ENCODE peak calls at places on chromosomes 12 and 14, in ten cellular contexts. One of them, this sample, is unnamed.

GRCh38 chr14:101562659-101563351 is 1.5 kb downstream of the DIO3 start:
- DNase-seq in HepG2: no peak
- DNase-seq in NCI-H1694 treated with DMSO at 0.1 percent for 48 hours: no peak
- DNase-seq in epithelial cell of proximal tubule: no peak
- DNase-seq in left ventricle myocardium inferior: no peak
- DNase-seq in ovary: no peak
- DNase-seq in retina: no peak
- DNase-seq in neural crest cell: no peak
- DNase-seq in brain microvascular endothelial cell: no peak
- DNase-seq in osteocyte: no peak
- DNase-seq in this sample: no peak

GRCh38 chr14:63853831-63854293 is 1.1 kb downstream of the SYNE2 start:
- DNase-seq in HepG2: peak
- DNase-seq in NCI-H1694 treated with DMSO at 0.1 percent for 48 hours: peak
- DNase-seq in epithelial cell of proximal tubule: no peak
- DNase-seq in left ventricle myocardium inferior: peak
- DNase-seq in ovary: peak
- DNase-seq in retina: peak
- DNase-seq in neural crest cell: peak
- DNase-seq in brain microvascular endothelial cell: peak
- DNase-seq in osteocyte: no peak
- DNase-seq in this sample: peak

GRCh38 chr14:34792593-34792992 is 78.2 kb upstream of the CFL2 start:
- DNase-seq in HepG2: no peak
- DNase-seq in NCI-H1694 treated with DMSO at 0.1 percent for 48 hours: no peak
- DNase-seq in epithelial cell of proximal tubule: no peak
- DNase-seq in left ventricle myocardium inferior: no peak
- DNase-seq in ovary: no peak
- DNase-seq in retina: no peak
- DNase-seq in neural crest cell: no peak
- DNase-seq in brain microvascular endothelial cell: no peak
- DNase-seq in osteocyte: no peak
- DNase-seq in this sample: no peak

GRCh38 chr12:94384030-94384429 is 75.6 kb downstream of the CEP83 start:
- DNase-seq in HepG2: no peak
- DNase-seq in NCI-H1694 treated with DMSO at 0.1 percent for 48 hours: no peak
- DNase-seq in epithelial cell of proximal tubule: no peak
- DNase-seq in left ventricle myocardium inferior: no peak
- DNase-seq in ovary: no peak
- DNase-seq in retina: no peak
- DNase-seq in neural crest cell: no peak
- DNase-seq in brain microvascular endothelial cell: no peak
- DNase-seq in osteocyte: no peak
- DNase-seq in this sample: no peak

GRCh38 chr12:14422516-14423230 is 57.2 kb downstream of the ATF7IP start:
- DNase-seq in HepG2: no peak
- DNase-seq in NCI-H1694 treated with DMSO at 0.1 percent for 48 hours: no peak
- DNase-seq in epithelial cell of proximal tubule: no peak
- DNase-seq in left ventricle myocardium inferior: no peak
- DNase-seq in ovary: no peak
- DNase-seq in retina: no peak
- DNase-seq in neural crest cell: no peak
- DNase-seq in brain microvascular endothelial cell: no peak
- DNase-seq in osteocyte: no peak
- DNase-seq in this sample: no peak

GRCh38 chr12:132620113-132620892 is 1.7 kb downstream of the P2RX2 start:
- DNase-seq in HepG2: no peak
- DNase-seq in NCI-H1694 treated with DMSO at 0.1 percent for 48 hours: no peak
- DNase-seq in epithelial cell of proximal tubule: no peak
- DNase-seq in left ventricle myocardium inferior: no peak
- DNase-seq in ovary: no peak
- DNase-seq in retina: no peak
- DNase-seq in neural crest cell: no peak
- DNase-seq in brain microvascular endothelial cell: no peak
- DNase-seq in osteocyte: no peak
- DNase-seq in this sample: no peak

GRCh38 chr12:87930033-87930432 is 99.2 kb downstream of the C12orf50 start:
- DNase-seq in HepG2: no peak
- DNase-seq in NCI-H1694 treated with DMSO at 0.1 percent for 48 hours: peak
- DNase-seq in epithelial cell of proximal tubule: peak
- DNase-seq in left ventricle myocardium inferior: no peak
- DNase-seq in ovary: no peak
- DNase-seq in retina: no peak
- DNase-seq in neural crest cell: no peak
- DNase-seq in brain microvascular endothelial cell: peak
- DNase-seq in osteocyte: no peak
- DNase-seq in this sample: no peak

GRCh38 chr14:79011091-79011919 is 841.1 kb downstream of the NRXN3 start:
- DNase-seq in HepG2: peak
- DNase-seq in NCI-H1694 treated with DMSO at 0.1 percent for 48 hours: peak
- DNase-seq in epithelial cell of proximal tubule: no peak
- DNase-seq in left ventricle myocardium inferior: no peak
- DNase-seq in ovary: no peak
- DNase-seq in retina: peak
- DNase-seq in neural crest cell: no peak
- DNase-seq in brain microvascular endothelial cell: peak
- DNase-seq in osteocyte: no peak
- DNase-seq in this sample: no peak

GRCh38 chr12:65004270-65004669 is 116.8 kb downstream of the WIF1 start:
- DNase-seq in HepG2: no peak
- DNase-seq in NCI-H1694 treated with DMSO at 0.1 percent for 48 hours: no peak
- DNase-seq in epithelial cell of proximal tubule: no peak
- DNase-seq in left ventricle myocardium inferior: no peak
- DNase-seq in ovary: no peak
- DNase-seq in retina: no peak
- DNase-seq in neural crest cell: no peak
- DNase-seq in brain microvascular endothelial cell: no peak
- DNase-seq in osteocyte: no peak
- DNase-seq in this sample: no peak

GRCh38 chr12:47102845-47103666 is 23.3 kb upstream of the AMIGO2 start:
- DNase-seq in HepG2: no peak
- DNase-seq in NCI-H1694 treated with DMSO at 0.1 percent for 48 hours: no peak
- DNase-seq in epithelial cell of proximal tubule: no peak
- DNase-seq in left ventricle myocardium inferior: no peak
- DNase-seq in ovary: peak
- DNase-seq in retina: no peak
- DNase-seq in neural crest cell: no peak
- DNase-seq in brain microvascular endothelial cell: peak
- DNase-seq in osteocyte: no peak
- DNase-seq in this sample: no peak

GRCh38 chr12:54259194-54260011 is 20.5 kb downstream of the CBX5 start:
- DNase-seq in HepG2: no peak
- DNase-seq in NCI-H1694 treated with DMSO at 0.1 percent for 48 hours: peak
- DNase-seq in epithelial cell of proximal tubule: peak
- DNase-seq in left ventricle myocardium inferior: peak
- DNase-seq in ovary: peak
- DNase-seq in retina: peak
- DNase-seq in neural crest cell: peak
- DNase-seq in brain microvascular endothelial cell: peak
- DNase-seq in osteocyte: peak
- DNase-seq in this sample: peak

GRCh38 chr12:93824514-93825500 is 147.6 kb downstream of the CRADD start:
- DNase-seq in HepG2: no peak
- DNase-seq in NCI-H1694 treated with DMSO at 0.1 percent for 48 hours: no peak
- DNase-seq in epithelial cell of proximal tubule: no peak
- DNase-seq in left ventricle myocardium inferior: no peak
- DNase-seq in ovary: no peak
- DNase-seq in retina: peak
- DNase-seq in neural crest cell: no peak
- DNase-seq in brain microvascular endothelial cell: peak
- DNase-seq in osteocyte: no peak
- DNase-seq in this sample: no peak

GRCh38 chr14:74882103-74882920 is 596 bp downstream of the DLST start:
- DNase-seq in HepG2: no peak
- DNase-seq in NCI-H1694 treated with DMSO at 0.1 percent for 48 hours: no peak
- DNase-seq in epithelial cell of proximal tubule: no peak
- DNase-seq in left ventricle myocardium inferior: peak
- DNase-seq in ovary: no peak
- DNase-seq in retina: no peak
- DNase-seq in neural crest cell: no peak
- DNase-seq in brain microvascular endothelial cell: peak
- DNase-seq in osteocyte: no peak
- DNase-seq in this sample: peak

GRCh38 chr12:49059385-49060232 is 985 bp downstream of the KMT2D start:
- DNase-seq in HepG2: no peak
- DNase-seq in NCI-H1694 treated with DMSO at 0.1 percent for 48 hours: no peak
- DNase-seq in epithelial cell of proximal tubule: no peak
- DNase-seq in left ventricle myocardium inferior: no peak
- DNase-seq in ovary: no peak
- DNase-seq in retina: peak
- DNase-seq in neural crest cell: no peak
- DNase-seq in brain microvascular endothelial cell: peak
- DNase-seq in osteocyte: no peak
- DNase-seq in this sample: no peak

GRCh38 chr12:71193041-71193440 is 35.2 kb upstream of the TSPAN8 start:
- DNase-seq in HepG2: no peak
- DNase-seq in NCI-H1694 treated with DMSO at 0.1 percent for 48 hours: no peak
- DNase-seq in epithelial cell of proximal tubule: no peak
- DNase-seq in left ventricle myocardium inferior: no peak
- DNase-seq in ovary: no peak
- DNase-seq in retina: no peak
- DNase-seq in neural crest cell: no peak
- DNase-seq in brain microvascular endothelial cell: no peak
- DNase-seq in osteocyte: no peak
- DNase-seq in this sample: no peak

GRCh38 chr14:78403278-78403815 is 233.2 kb downstream of the NRXN3 start:
- DNase-seq in HepG2: no peak
- DNase-seq in NCI-H1694 treated with DMSO at 0.1 percent for 48 hours: no peak
- DNase-seq in epithelial cell of proximal tubule: peak
- DNase-seq in left ventricle myocardium inferior: no peak
- DNase-seq in ovary: no peak
- DNase-seq in retina: peak
- DNase-seq in neural crest cell: no peak
- DNase-seq in brain microvascular endothelial cell: peak
- DNase-seq in osteocyte: no peak
- DNase-seq in this sample: no peak

GRCh38 chr14:67421356-67422224 is 9.6 kb upstream of the PLEK2 start:
- DNase-seq in HepG2: no peak
- DNase-seq in NCI-H1694 treated with DMSO at 0.1 percent for 48 hours: no peak
- DNase-seq in epithelial cell of proximal tubule: no peak
- DNase-seq in left ventricle myocardium inferior: no peak
- DNase-seq in ovary: no peak
- DNase-seq in retina: no peak
- DNase-seq in neural crest cell: no peak
- DNase-seq in brain microvascular endothelial cell: no peak
- DNase-seq in osteocyte: no peak
- DNase-seq in this sample: no peak

GRCh38 chr14:103444837-103445524 is 59.8 kb downstream of the MARK3 start:
- DNase-seq in HepG2: no peak
- DNase-seq in NCI-H1694 treated with DMSO at 0.1 percent for 48 hours: no peak
- DNase-seq in epithelial cell of proximal tubule: no peak
- DNase-seq in left ventricle myocardium inferior: no peak
- DNase-seq in ovary: no peak
- DNase-seq in retina: no peak
- DNase-seq in neural crest cell: no peak
- DNase-seq in brain microvascular endothelial cell: peak
- DNase-seq in osteocyte: no peak
- DNase-seq in this sample: no peak

GRCh38 chr14:95482967-95483842 is 33.2 kb downstream of the SYNE3 start:
- DNase-seq in HepG2: peak
- DNase-seq in NCI-H1694 treated with DMSO at 0.1 percent for 48 hours: no peak
- DNase-seq in epithelial cell of proximal tubule: no peak
- DNase-seq in left ventricle myocardium inferior: peak
- DNase-seq in ovary: peak
- DNase-seq in retina: no peak
- DNase-seq in neural crest cell: no peak
- DNase-seq in brain microvascular endothelial cell: peak
- DNase-seq in osteocyte: peak
- DNase-seq in this sample: no peak

GRCh38 chr12:130787445-130788410 is 51.3 kb downstream of the STX2 start:
- DNase-seq in HepG2: no peak
- DNase-seq in NCI-H1694 treated with DMSO at 0.1 percent for 48 hours: no peak
- DNase-seq in epithelial cell of proximal tubule: no peak
- DNase-seq in left ventricle myocardium inferior: no peak
- DNase-seq in ovary: no peak
- DNase-seq in retina: peak
- DNase-seq in neural crest cell: no peak
- DNase-seq in brain microvascular endothelial cell: peak
- DNase-seq in osteocyte: no peak
- DNase-seq in this sample: no peak

GRCh38 chr12:4202482-4202881 is 71.1 kb upstream of the CCND2 start:
- DNase-seq in HepG2: no peak
- DNase-seq in NCI-H1694 treated with DMSO at 0.1 percent for 48 hours: no peak
- DNase-seq in epithelial cell of proximal tubule: no peak
- DNase-seq in left ventricle myocardium inferior: no peak
- DNase-seq in ovary: no peak
- DNase-seq in retina: no peak
- DNase-seq in neural crest cell: no peak
- DNase-seq in brain microvascular endothelial cell: no peak
- DNase-seq in osteocyte: no peak
- DNase-seq in this sample: no peak

GRCh38 chr14:90774316-90774715 is 41.9 kb downstream of the TTC7B start:
- DNase-seq in HepG2: no peak
- DNase-seq in NCI-H1694 treated with DMSO at 0.1 percent for 48 hours: no peak
- DNase-seq in epithelial cell of proximal tubule: no peak
- DNase-seq in left ventricle myocardium inferior: no peak
- DNase-seq in ovary: no peak
- DNase-seq in retina: no peak
- DNase-seq in neural crest cell: no peak
- DNase-seq in brain microvascular endothelial cell: no peak
- DNase-seq in osteocyte: no peak
- DNase-seq in this sample: no peak

GRCh38 chr14:90382491-90383125 is 14.2 kb upstream of the CALM1 start:
- DNase-seq in HepG2: peak
- DNase-seq in NCI-H1694 treated with DMSO at 0.1 percent for 48 hours: no peak
- DNase-seq in epithelial cell of proximal tubule: no peak
- DNase-seq in left ventricle myocardium inferior: peak
- DNase-seq in ovary: peak
- DNase-seq in retina: no peak
- DNase-seq in neural crest cell: no peak
- DNase-seq in brain microvascular endothelial cell: peak
- DNase-seq in osteocyte: no peak
- DNase-seq in this sample: peak

GRCh38 chr14:25103261-25103660 is 53.3 kb upstream of the STXBP6 start:
- DNase-seq in HepG2: no peak
- DNase-seq in NCI-H1694 treated with DMSO at 0.1 percent for 48 hours: no peak
- DNase-seq in epithelial cell of proximal tubule: no peak
- DNase-seq in left ventricle myocardium inferior: no peak
- DNase-seq in ovary: no peak
- DNase-seq in retina: no peak
- DNase-seq in neural crest cell: no peak
- DNase-seq in brain microvascular endothelial cell: no peak
- DNase-seq in osteocyte: no peak
- DNase-seq in this sample: no peak